ENCODE peak calls at places on chromosomes 11 and 22, in ten cellular contexts. One of them, this sample, is unnamed.

GRCh38 chr22:31818481-31819392 is 64.9 kb downstream of the DEPDC5 start:
- DNase-seq in HFFc6: peak; percentile 23
- DNase-seq in stimulated activated CD8-positive, alpha-beta memory T cell treated with anti-CD3 and anti-CD28 coated beads, Interleukin-12 subunit alpha, Interleukin-12 subunit beta, amount 100 ng/mL, for 4 hours: no peak
- DNase-seq in CD8-positive, alpha-beta memory T cell: no peak
- DNase-seq in T-helper 2 cell: no peak
- DNase-seq in stromal cell of bone marrow: peak; percentile 53
- DNase-seq in mucosa of gallbladder: no peak
- DNase-seq in anterior cingulate cortex: no peak
- DNase-seq in NCI-H1105 treated with DMSO at 0.1 percent for 48 hours: no peak
- DNase-seq in iPS-NIHi11: no peak
- DNase-seq in this sample: no peak

GRCh38 chr11:20131744-20132666 is 28.3 kb downstream of the DBX1 start:
- DNase-seq in HFFc6: peak; percentile 43
- DNase-seq in stimulated activated CD8-positive, alpha-beta memory T cell treated with anti-CD3 and anti-CD28 coated beads, Interleukin-12 subunit alpha, Interleukin-12 subunit beta, amount 100 ng/mL, for 4 hours: no peak
- DNase-seq in CD8-positive, alpha-beta memory T cell: peak; percentile 24
- DNase-seq in T-helper 2 cell: no peak
- DNase-seq in stromal cell of bone marrow: no peak
- DNase-seq in mucosa of gallbladder: peak; percentile 62
- DNase-seq in anterior cingulate cortex: peak; percentile 4
- DNase-seq in NCI-H1105 treated with DMSO at 0.1 percent for 48 hours: no peak
- DNase-seq in iPS-NIHi11: peak; percentile 78
- DNase-seq in this sample: peak; percentile 26

GRCh38 chr11:62005231-62005661 is 37.8 kb upstream of the FTH1 start:
- DNase-seq in HFFc6: no peak
- DNase-seq in stimulated activated CD8-positive, alpha-beta memory T cell treated with anti-CD3 and anti-CD28 coated beads, Interleukin-12 subunit alpha, Interleukin-12 subunit beta, amount 100 ng/mL, for 4 hours: no peak
- DNase-seq in CD8-positive, alpha-beta memory T cell: no peak
- DNase-seq in T-helper 2 cell: no peak
- DNase-seq in stromal cell of bone marrow: peak; percentile 16
- DNase-seq in mucosa of gallbladder: no peak
- DNase-seq in anterior cingulate cortex: no peak
- DNase-seq in NCI-H1105 treated with DMSO at 0.1 percent for 48 hours: no peak
- DNase-seq in iPS-NIHi11: no peak
- DNase-seq in this sample: no peak

GRCh38 chr11:122633219-122633829 is 22.2 kb upstream of the UBASH3B start:
- DNase-seq in HFFc6: peak; percentile 55
- DNase-seq in stimulated activated CD8-positive, alpha-beta memory T cell treated with anti-CD3 and anti-CD28 coated beads, Interleukin-12 subunit alpha, Interleukin-12 subunit beta, amount 100 ng/mL, for 4 hours: no peak
- DNase-seq in CD8-positive, alpha-beta memory T cell: peak; percentile 32
- DNase-seq in T-helper 2 cell: peak; percentile 3
- DNase-seq in stromal cell of bone marrow: peak; percentile 54
- DNase-seq in mucosa of gallbladder: no peak
- DNase-seq in anterior cingulate cortex: no peak
- DNase-seq in NCI-H1105 treated with DMSO at 0.1 percent for 48 hours: peak; percentile 50
- DNase-seq in iPS-NIHi11: peak; percentile 49
- DNase-seq in this sample: no peak

GRCh38 chr11:108693852-108694251 is 29.0 kb downstream of the DDX10 start:
- DNase-seq in HFFc6: peak; percentile 43
- DNase-seq in stimulated activated CD8-positive, alpha-beta memory T cell treated with anti-CD3 and anti-CD28 coated beads, Interleukin-12 subunit alpha, Interleukin-12 subunit beta, amount 100 ng/mL, for 4 hours: no peak
- DNase-seq in CD8-positive, alpha-beta memory T cell: no peak
- DNase-seq in T-helper 2 cell: no peak
- DNase-seq in stromal cell of bone marrow: peak; percentile 31
- DNase-seq in mucosa of gallbladder: no peak
- DNase-seq in anterior cingulate cortex: no peak
- DNase-seq in NCI-H1105 treated with DMSO at 0.1 percent for 48 hours: no peak
- DNase-seq in iPS-NIHi11: no peak
- DNase-seq in this sample: no peak

GRCh38 chr11:36404831-36405230 is 105.2 kb downstream of the TRAF6 start:
- DNase-seq in HFFc6: no peak
- DNase-seq in stimulated activated CD8-positive, alpha-beta memory T cell treated with anti-CD3 and anti-CD28 coated beads, Interleukin-12 subunit alpha, Interleukin-12 subunit beta, amount 100 ng/mL, for 4 hours: no peak
- DNase-seq in CD8-positive, alpha-beta memory T cell: no peak
- DNase-seq in T-helper 2 cell: no peak
- DNase-seq in stromal cell of bone marrow: no peak
- DNase-seq in mucosa of gallbladder: no peak
- DNase-seq in anterior cingulate cortex: no peak
- DNase-seq in NCI-H1105 treated with DMSO at 0.1 percent for 48 hours: no peak
- DNase-seq in iPS-NIHi11: no peak
- DNase-seq in this sample: no peak

GRCh38 chr11:83694191-83694905 is 408.2 kb upstream of the CCDC90B start:
- DNase-seq in HFFc6: no peak
- DNase-seq in stimulated activated CD8-positive, alpha-beta memory T cell treated with anti-CD3 and anti-CD28 coated beads, Interleukin-12 subunit alpha, Interleukin-12 subunit beta, amount 100 ng/mL, for 4 hours: no peak
- DNase-seq in CD8-positive, alpha-beta memory T cell: no peak
- DNase-seq in T-helper 2 cell: no peak
- DNase-seq in stromal cell of bone marrow: no peak
- DNase-seq in mucosa of gallbladder: no peak
- DNase-seq in anterior cingulate cortex: no peak
- DNase-seq in NCI-H1105 treated with DMSO at 0.1 percent for 48 hours: no peak
- DNase-seq in iPS-NIHi11: no peak
- DNase-seq in this sample: no peak

GRCh38 chr11:22192642-22193347 is at the start of gene ANO5:
- DNase-seq in HFFc6: no peak
- DNase-seq in stimulated activated CD8-positive, alpha-beta memory T cell treated with anti-CD3 and anti-CD28 coated beads, Interleukin-12 subunit alpha, Interleukin-12 subunit beta, amount 100 ng/mL, for 4 hours: no peak
- DNase-seq in CD8-positive, alpha-beta memory T cell: no peak
- DNase-seq in T-helper 2 cell: no peak
- DNase-seq in stromal cell of bone marrow: no peak
- DNase-seq in mucosa of gallbladder: peak; percentile 70
- DNase-seq in anterior cingulate cortex: no peak
- DNase-seq in NCI-H1105 treated with DMSO at 0.1 percent for 48 hours: peak; percentile 72
- DNase-seq in iPS-NIHi11: peak; percentile 79
- DNase-seq in this sample: no peak

GRCh38 chr11:118314985-118315384 is 10.5 kb downstream of the CD3E start:
- DNase-seq in HFFc6: no peak
- DNase-seq in stimulated activated CD8-positive, alpha-beta memory T cell treated with anti-CD3 and anti-CD28 coated beads, Interleukin-12 subunit alpha, Interleukin-12 subunit beta, amount 100 ng/mL, for 4 hours: no peak
- DNase-seq in CD8-positive, alpha-beta memory T cell: no peak
- DNase-seq in T-helper 2 cell: no peak
- DNase-seq in stromal cell of bone marrow: no peak
- DNase-seq in mucosa of gallbladder: peak; percentile 14
- DNase-seq in anterior cingulate cortex: no peak
- DNase-seq in NCI-H1105 treated with DMSO at 0.1 percent for 48 hours: no peak
- DNase-seq in iPS-NIHi11: no peak
- DNase-seq in this sample: no peak

GRCh38 chr22:23183107-23183698 is 2.9 kb downstream of the BCR start:
- DNase-seq in HFFc6: no peak
- DNase-seq in stimulated activated CD8-positive, alpha-beta memory T cell treated with anti-CD3 and anti-CD28 coated beads, Interleukin-12 subunit alpha, Interleukin-12 subunit beta, amount 100 ng/mL, for 4 hours: no peak
- DNase-seq in CD8-positive, alpha-beta memory T cell: no peak
- DNase-seq in T-helper 2 cell: no peak
- DNase-seq in stromal cell of bone marrow: no peak
- DNase-seq in mucosa of gallbladder: no peak
- DNase-seq in anterior cingulate cortex: no peak
- DNase-seq in NCI-H1105 treated with DMSO at 0.1 percent for 48 hours: peak; percentile 31
- DNase-seq in iPS-NIHi11: peak; percentile 82
- DNase-seq in this sample: no peak

GRCh38 chr22:44676441-44677298 is 25.3 kb upstream of the PRR5 start:
- DNase-seq in HFFc6: no peak
- DNase-seq in stimulated activated CD8-positive, alpha-beta memory T cell treated with anti-CD3 and anti-CD28 coated beads, Interleukin-12 subunit alpha, Interleukin-12 subunit beta, amount 100 ng/mL, for 4 hours: no peak
- DNase-seq in CD8-positive, alpha-beta memory T cell: no peak
- DNase-seq in T-helper 2 cell: no peak
- DNase-seq in stromal cell of bone marrow: no peak
- DNase-seq in mucosa of gallbladder: no peak
- DNase-seq in anterior cingulate cortex: no peak
- DNase-seq in NCI-H1105 treated with DMSO at 0.1 percent for 48 hours: no peak
- DNase-seq in iPS-NIHi11: no peak
- DNase-seq in this sample: no peak

GRCh38 chr11:122933434-122933833 is 48.2 kb downstream of the BSX start:
- DNase-seq in HFFc6: no peak
- DNase-seq in stimulated activated CD8-positive, alpha-beta memory T cell treated with anti-CD3 and anti-CD28 coated beads, Interleukin-12 subunit alpha, Interleukin-12 subunit beta, amount 100 ng/mL, for 4 hours: no peak
- DNase-seq in CD8-positive, alpha-beta memory T cell: no peak
- DNase-seq in T-helper 2 cell: no peak
- DNase-seq in stromal cell of bone marrow: no peak
- DNase-seq in mucosa of gallbladder: no peak
- DNase-seq in anterior cingulate cortex: no peak
- DNase-seq in NCI-H1105 treated with DMSO at 0.1 percent for 48 hours: no peak
- DNase-seq in iPS-NIHi11: no peak
- DNase-seq in this sample: no peak

GRCh38 chr11:69662806-69663205 is 12.3 kb downstream of the LTO1 start:
- DNase-seq in HFFc6: no peak
- DNase-seq in stimulated activated CD8-positive, alpha-beta memory T cell treated with anti-CD3 and anti-CD28 coated beads, Interleukin-12 subunit alpha, Interleukin-12 subunit beta, amount 100 ng/mL, for 4 hours: no peak
- DNase-seq in CD8-positive, alpha-beta memory T cell: no peak
- DNase-seq in T-helper 2 cell: no peak
- DNase-seq in stromal cell of bone marrow: no peak
- DNase-seq in mucosa of gallbladder: no peak
- DNase-seq in anterior cingulate cortex: no peak
- DNase-seq in NCI-H1105 treated with DMSO at 0.1 percent for 48 hours: no peak
- DNase-seq in iPS-NIHi11: no peak
- DNase-seq in this sample: no peak

GRCh38 chr11:40825435-40825834 is 634.0 kb downstream of the LRRC4C start:
- DNase-seq in HFFc6: no peak
- DNase-seq in stimulated activated CD8-positive, alpha-beta memory T cell treated with anti-CD3 and anti-CD28 coated beads, Interleukin-12 subunit alpha, Interleukin-12 subunit beta, amount 100 ng/mL, for 4 hours: no peak
- DNase-seq in CD8-positive, alpha-beta memory T cell: no peak
- DNase-seq in T-helper 2 cell: no peak
- DNase-seq in stromal cell of bone marrow: no peak
- DNase-seq in mucosa of gallbladder: no peak
- DNase-seq in anterior cingulate cortex: no peak
- DNase-seq in NCI-H1105 treated with DMSO at 0.1 percent for 48 hours: no peak
- DNase-seq in iPS-NIHi11: no peak
- DNase-seq in this sample: no peak

GRCh38 chr11:72700026-72700610 is 25.9 kb upstream of the PDE2A start:
- DNase-seq in HFFc6: peak; percentile 60
- DNase-seq in stimulated activated CD8-positive, alpha-beta memory T cell treated with anti-CD3 and anti-CD28 coated beads, Interleukin-12 subunit alpha, Interleukin-12 subunit beta, amount 100 ng/mL, for 4 hours: no peak
- DNase-seq in CD8-positive, alpha-beta memory T cell: no peak
- DNase-seq in T-helper 2 cell: no peak
- DNase-seq in stromal cell of bone marrow: peak; percentile 60
- DNase-seq in mucosa of gallbladder: no peak
- DNase-seq in anterior cingulate cortex: no peak
- DNase-seq in NCI-H1105 treated with DMSO at 0.1 percent for 48 hours: no peak
- DNase-seq in iPS-NIHi11: no peak
- DNase-seq in this sample: no peak

GRCh38 chr11:27392715-27393114 is 29.7 kb upstream of the CCDC34 start:
- DNase-seq in HFFc6: peak; percentile 78
- DNase-seq in stimulated activated CD8-positive, alpha-beta memory T cell treated with anti-CD3 and anti-CD28 coated beads, Interleukin-12 subunit alpha, Interleukin-12 subunit beta, amount 100 ng/mL, for 4 hours: no peak
- DNase-seq in CD8-positive, alpha-beta memory T cell: no peak
- DNase-seq in T-helper 2 cell: no peak
- DNase-seq in stromal cell of bone marrow: peak; percentile 52
- DNase-seq in mucosa of gallbladder: peak; percentile 29
- DNase-seq in anterior cingulate cortex: no peak
- DNase-seq in NCI-H1105 treated with DMSO at 0.1 percent for 48 hours: no peak
- DNase-seq in iPS-NIHi11: no peak
- DNase-seq in this sample: no peak

GRCh38 chr11:72308226-72309073 is 64.5 kb upstream of the PHOX2A start:
- DNase-seq in HFFc6: peak; percentile 94
- DNase-seq in stimulated activated CD8-positive, alpha-beta memory T cell treated with anti-CD3 and anti-CD28 coated beads, Interleukin-12 subunit alpha, Interleukin-12 subunit beta, amount 100 ng/mL, for 4 hours: no peak
- DNase-seq in CD8-positive, alpha-beta memory T cell: no peak
- DNase-seq in T-helper 2 cell: no peak
- DNase-seq in stromal cell of bone marrow: no peak
- DNase-seq in mucosa of gallbladder: no peak
- DNase-seq in anterior cingulate cortex: no peak
- DNase-seq in NCI-H1105 treated with DMSO at 0.1 percent for 48 hours: peak; percentile 100
- DNase-seq in iPS-NIHi11: no peak
- DNase-seq in this sample: peak; percentile 94

GRCh38 chr22:49629586-49630447 is 197.9 kb downstream of the BRD1 start:
- DNase-seq in HFFc6: no peak
- DNase-seq in stimulated activated CD8-positive, alpha-beta memory T cell treated with anti-CD3 and anti-CD28 coated beads, Interleukin-12 subunit alpha, Interleukin-12 subunit beta, amount 100 ng/mL, for 4 hours: no peak
- DNase-seq in CD8-positive, alpha-beta memory T cell: no peak
- DNase-seq in T-helper 2 cell: no peak
- DNase-seq in stromal cell of bone marrow: no peak
- DNase-seq in mucosa of gallbladder: no peak
- DNase-seq in anterior cingulate cortex: no peak
- DNase-seq in NCI-H1105 treated with DMSO at 0.1 percent for 48 hours: no peak
- DNase-seq in iPS-NIHi11: no peak
- DNase-seq in this sample: no peak

GRCh38 chr11:20025331-20025840 is 134.9 kb downstream of the DBX1 start:
- DNase-seq in HFFc6: no peak
- DNase-seq in stimulated activated CD8-positive, alpha-beta memory T cell treated with anti-CD3 and anti-CD28 coated beads, Interleukin-12 subunit alpha, Interleukin-12 subunit beta, amount 100 ng/mL, for 4 hours: no peak
- DNase-seq in CD8-positive, alpha-beta memory T cell: no peak
- DNase-seq in T-helper 2 cell: no peak
- DNase-seq in stromal cell of bone marrow: no peak
- DNase-seq in mucosa of gallbladder: no peak
- DNase-seq in anterior cingulate cortex: no peak
- DNase-seq in NCI-H1105 treated with DMSO at 0.1 percent for 48 hours: no peak
- DNase-seq in iPS-NIHi11: no peak
- DNase-seq in this sample: no peak

GRCh38 chr11:74437441-74437840 is 29.9 kb downstream of the KCNE3 start:
- DNase-seq in HFFc6: no peak
- DNase-seq in stimulated activated CD8-positive, alpha-beta memory T cell treated with anti-CD3 and anti-CD28 coated beads, Interleukin-12 subunit alpha, Interleukin-12 subunit beta, amount 100 ng/mL, for 4 hours: no peak
- DNase-seq in CD8-positive, alpha-beta memory T cell: no peak
- DNase-seq in T-helper 2 cell: no peak
- DNase-seq in stromal cell of bone marrow: no peak
- DNase-seq in mucosa of gallbladder: no peak
- DNase-seq in anterior cingulate cortex: no peak
- DNase-seq in NCI-H1105 treated with DMSO at 0.1 percent for 48 hours: no peak
- DNase-seq in iPS-NIHi11: no peak
- DNase-seq in this sample: no peak

GRCh38 chr11:47948137-47948536 is 32.2 kb upstream of the PTPRJ start:
- DNase-seq in HFFc6: no peak
- DNase-seq in stimulated activated CD8-positive, alpha-beta memory T cell treated with anti-CD3 and anti-CD28 coated beads, Interleukin-12 subunit alpha, Interleukin-12 subunit beta, amount 100 ng/mL, for 4 hours: no peak
- DNase-seq in CD8-positive, alpha-beta memory T cell: no peak
- DNase-seq in T-helper 2 cell: no peak
- DNase-seq in stromal cell of bone marrow: no peak
- DNase-seq in mucosa of gallbladder: no peak
- DNase-seq in anterior cingulate cortex: no peak
- DNase-seq in NCI-H1105 treated with DMSO at 0.1 percent for 48 hours: no peak
- DNase-seq in iPS-NIHi11: no peak
- DNase-seq in this sample: no peak

GRCh38 chr11:116864531-116864930 is 27.1 kb upstream of the APOA1 start:
- DNase-seq in HFFc6: no peak
- DNase-seq in stimulated activated CD8-positive, alpha-beta memory T cell treated with anti-CD3 and anti-CD28 coated beads, Interleukin-12 subunit alpha, Interleukin-12 subunit beta, amount 100 ng/mL, for 4 hours: no peak
- DNase-seq in CD8-positive, alpha-beta memory T cell: no peak
- DNase-seq in T-helper 2 cell: no peak
- DNase-seq in stromal cell of bone marrow: no peak
- DNase-seq in mucosa of gallbladder: no peak
- DNase-seq in anterior cingulate cortex: no peak
- DNase-seq in NCI-H1105 treated with DMSO at 0.1 percent for 48 hours: no peak
- DNase-seq in iPS-NIHi11: no peak
- DNase-seq in this sample: no peak

GRCh38 chr11:81869337-81870065 is 864.2 kb downstream of the FAM181B start:
- DNase-seq in HFFc6: no peak
- DNase-seq in stimulated activated CD8-positive, alpha-beta memory T cell treated with anti-CD3 and anti-CD28 coated beads, Interleukin-12 subunit alpha, Interleukin-12 subunit beta, amount 100 ng/mL, for 4 hours: peak; percentile 44
- DNase-seq in CD8-positive, alpha-beta memory T cell: peak; percentile 91
- DNase-seq in T-helper 2 cell: peak; percentile 90
- DNase-seq in stromal cell of bone marrow: no peak
- DNase-seq in mucosa of gallbladder: peak; percentile 51
- DNase-seq in anterior cingulate cortex: no peak
- DNase-seq in NCI-H1105 treated with DMSO at 0.1 percent for 48 hours: peak; percentile 63
- DNase-seq in iPS-NIHi11: no peak
- DNase-seq in this sample: no peak

GRCh38 chr22:24009227-24010017 is 1.7 kb upstream of the CABIN1 start:
- DNase-seq in HFFc6: no peak
- DNase-seq in stimulated activated CD8-positive, alpha-beta memory T cell treated with anti-CD3 and anti-CD28 coated beads, Interleukin-12 subunit alpha, Interleukin-12 subunit beta, amount 100 ng/mL, for 4 hours: no peak
- DNase-seq in CD8-positive, alpha-beta memory T cell: no peak
- DNase-seq in T-helper 2 cell: no peak
- DNase-seq in stromal cell of bone marrow: no peak
- DNase-seq in mucosa of gallbladder: no peak
- DNase-seq in anterior cingulate cortex: no peak
- DNase-seq in NCI-H1105 treated with DMSO at 0.1 percent for 48 hours: no peak
- DNase-seq in iPS-NIHi11: no peak
- DNase-seq in this sample: no peak

This sample was measured in NCI-H2107.